ENCODE peak calls at places on chromosomes 7 and 10, in seven cellular contexts. V is neural crest cell, S is prostate gland, K is GM06990, B is fibroblast of villous mesenchyme, W is dorsolateral prefrontal cortex, X is endothelial cell. J is an unnamed sample.

GRCh38 chr10:11654659-11655058 is 43.2 kb upstream of the USP6NL start:
- DNase-seq in V (no peak), S (no peak), K (no peak), B (no peak), W (no peak), X (no peak), J (no peak)

GRCh38 chr10:69635428-69636272 is 5.6 kb downstream of the FAM241B start:
- DNase-seq in V (no peak), S (no peak), K (no peak), B (no peak), W (no peak), X (no peak), J (no peak)

GRCh38 chr7:114413741-114414140 is 874 bp upstream of the FOXP2 start:
- DNase-seq in V (no peak), S (peak; percentile 8), K (no peak), B (peak; percentile 7), W (no peak), X (no peak), J (no peak)

GRCh38 chr10:32957341-32958084 is 517 bp downstream of the ITGB1 start:
- DNase-seq in V (peak; percentile 41), S (peak; percentile 47), K (peak; percentile 57), B (no peak), W (peak; percentile 32), X (peak; percentile 55), J (peak; percentile 52)

GRCh38 chr10:73759512-73760115 is 15.4 kb downstream of the SEC24C start:
- DNase-seq in V (no peak), S (no peak), K (no peak), B (no peak), W (no peak), X (no peak), J (no peak)

GRCh38 chr10:5814110-5815107 is 1.2 kb upstream of the GDI2 start:
- DNase-seq in V (no peak), S (no peak), K (no peak), B (no peak), W (no peak), X (no peak), J (no peak)

GRCh38 chr7:133633055-133633454 is 380.2 kb downstream of the EXOC4 start:
- DNase-seq in V (no peak), S (no peak), K (no peak), B (peak; percentile 62), W (no peak), X (no peak), J (no peak)

GRCh38 chr10:48612241-48612943 is 7.5 kb upstream of the ARHGAP22 start:
- DNase-seq in V (no peak), S (no peak), K (no peak), B (no peak), W (no peak), X (no peak), J (no peak)

GRCh38 chr10:71963351-71963755 is 842 bp upstream of the CHST3 start:
- DNase-seq in V (no peak), S (no peak), K (no peak), B (peak; percentile 45), W (no peak), X (no peak), J (no peak)

GRCh38 chr7:100893910-100894763 is 1.6 kb downstream of the ACHE start:
- DNase-seq in V (no peak), S (no peak), K (no peak), B (no peak), W (no peak), X (no peak), J (no peak)

GRCh38 chr7:2929321-2930201 is 85.5 kb upstream of the GNA12 start:
- DNase-seq in V (no peak), S (no peak), K (no peak), B (no peak), W (peak; percentile 26), X (no peak), J (no peak)

GRCh38 chr10:74328388-74328787 is 177.4 kb downstream of the ADK start:
- DNase-seq in V (no peak), S (no peak), K (no peak), B (no peak), W (no peak), X (no peak), J (no peak)

GRCh38 chr10:110446954-110447608 is 50.6 kb upstream of the DUSP5 start:
- DNase-seq in V (no peak), S (no peak), K (no peak), B (peak; percentile 85), W (no peak), X (no peak), J (no peak)

GRCh38 chr10:112231602-112232001 is 48.0 kb upstream of the GPAM start:
- DNase-seq in V (no peak), S (no peak), K (no peak), B (no peak), W (no peak), X (no peak), J (no peak)

GRCh38 chr10:114624941-114625780 is 32.9 kb downstream of the ABLIM1 start:
- DNase-seq in V (no peak), S (no peak), K (no peak), B (no peak), W (no peak), X (no peak), J (no peak)

DNA sequence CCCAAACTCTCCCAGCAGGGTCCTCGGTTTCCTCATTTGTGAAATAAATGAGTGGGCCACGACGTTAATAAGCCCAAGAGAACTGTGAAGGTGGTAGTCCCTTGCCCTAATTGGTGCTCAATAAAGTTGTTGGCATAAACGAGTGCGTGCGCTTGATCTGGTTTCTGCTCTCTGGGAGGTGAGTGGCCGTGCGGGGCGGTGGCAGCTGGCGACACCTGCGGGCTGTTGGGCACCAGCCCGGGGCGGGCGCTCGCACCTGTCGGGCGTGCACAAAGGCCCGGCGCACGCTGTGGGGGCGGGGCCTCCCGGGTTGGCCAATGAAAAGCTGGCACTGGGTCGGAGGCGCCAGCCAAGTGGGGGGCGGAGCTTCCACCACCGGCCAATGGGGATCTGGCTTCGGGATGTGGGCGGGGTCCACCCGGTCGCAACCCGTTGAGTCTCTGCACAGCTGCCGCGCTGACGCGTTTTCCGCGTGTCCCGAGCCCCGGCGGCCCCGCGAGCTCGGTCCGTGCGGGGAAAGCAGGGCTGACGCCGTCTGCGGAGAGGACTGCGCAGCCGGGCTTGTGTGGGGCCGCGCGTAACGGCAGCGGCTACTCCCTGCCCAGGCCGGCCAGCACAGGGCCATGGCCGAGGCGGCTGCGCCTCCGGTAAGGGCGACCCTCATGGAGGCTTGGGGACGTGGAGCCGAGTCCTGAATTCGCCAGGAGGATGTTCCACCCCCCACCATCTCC is 23.0 kb downstream of the ZNF783 start:
- DNase-seq in V (peak; percentile 93), S (peak; percentile 95), K (peak; percentile 95), B (peak; percentile 86), W (peak; percentile 96), X (peak; percentile 92), J (peak; percentile 95)
- TF ChIP-seq CTCF in V (no peak), S (no peak), K (peak; percentile 26), B (no peak), W (no peak), X (no peak), J (no peak)

DNA sequence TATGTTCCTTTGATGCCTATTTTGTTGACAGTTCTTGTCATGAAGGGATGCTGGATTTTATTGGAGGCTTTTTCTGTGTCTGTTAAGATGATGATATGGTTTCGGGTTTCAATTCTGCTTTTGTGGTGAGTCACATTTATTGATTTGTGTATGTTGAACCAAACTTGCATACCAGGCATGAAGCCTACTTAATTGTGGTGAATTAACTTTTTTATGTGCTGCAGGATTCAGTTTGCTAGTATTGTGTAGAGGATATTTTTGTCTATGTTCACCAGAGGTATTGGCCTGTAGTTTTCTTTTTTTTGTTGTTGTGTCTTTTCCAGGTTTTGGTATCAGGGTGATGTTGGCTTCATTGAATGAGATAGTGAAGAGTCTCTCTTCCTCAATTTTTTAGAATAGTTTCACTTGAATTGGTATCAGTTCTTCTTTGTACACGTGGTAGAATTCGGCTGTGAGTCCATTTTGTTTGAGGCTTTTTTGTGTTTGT is 345.9 kb downstream of the KIF20B start:
- DNase-seq in V (no peak), S (no peak), K (peak; percentile 73), B (no peak), W (no peak), X (no peak), J (no peak)
- TF ChIP-seq CTCF in V (no peak), S (no peak), K (no peak), B (no peak), W (no peak), X (no peak), J (no peak)

DNA sequence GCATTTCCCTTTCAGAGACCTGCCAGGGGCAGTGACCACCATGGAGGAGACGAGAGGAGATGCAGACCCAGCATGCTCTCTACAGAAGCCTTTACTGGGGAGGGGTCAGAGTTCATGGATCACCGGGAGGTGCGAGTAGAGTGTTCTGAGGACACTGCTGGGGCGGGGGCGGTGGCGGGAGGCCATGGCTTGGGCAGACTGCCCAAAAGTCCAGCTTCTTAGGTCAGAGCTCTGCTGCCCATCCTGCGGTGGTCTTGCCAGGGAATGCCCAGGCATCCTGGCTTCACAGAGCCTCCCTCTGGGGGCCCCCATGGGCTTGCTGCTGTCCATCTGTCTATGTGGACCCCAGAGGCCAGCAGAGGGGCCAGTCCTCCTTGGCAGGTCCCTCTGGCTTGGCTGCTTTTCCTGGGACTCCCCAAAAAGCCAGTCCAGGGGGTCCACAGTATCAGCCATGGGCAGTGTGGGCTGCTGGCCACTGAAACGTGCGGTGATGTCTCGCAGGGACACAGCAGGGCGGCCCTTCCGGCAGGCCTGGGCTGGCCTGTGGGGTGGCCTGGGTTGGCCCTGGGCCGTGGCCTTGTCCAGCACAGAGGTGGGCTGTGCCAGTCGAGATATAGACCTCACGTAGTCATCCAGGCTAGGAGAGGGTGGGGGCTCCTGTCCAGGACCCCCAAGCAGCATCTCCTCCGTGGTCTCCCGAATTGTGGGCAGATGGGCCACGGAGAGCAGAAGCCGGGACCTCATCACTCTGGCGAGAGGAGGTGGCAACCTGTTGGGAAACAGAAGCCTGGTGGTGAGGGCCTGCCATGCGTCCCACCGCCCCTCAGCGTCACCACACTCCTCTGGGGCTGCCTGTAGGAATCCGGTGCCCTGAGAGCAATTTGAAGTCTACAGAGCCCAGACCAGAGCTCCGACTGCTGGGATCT is 1.1 kb downstream of the DEPP1 start:
- DNase-seq in V (no peak), S (no peak), K (no peak), B (no peak), W (no peak), X (no peak), J (no peak)
- TF ChIP-seq CTCF in V (peak; percentile 9), S (no peak), K (no peak), B (no peak), W (no peak), X (no peak), J (no peak)

GRCh38 chr10:78627254-78627795 is 441.4 kb upstream of the ZMIZ1 start:
- DNase-seq in V (no peak), S (no peak), K (no peak), B (no peak), W (no peak), X (no peak), J (no peak)
- TF ChIP-seq CTCF in V (no peak), S (no peak), K (no peak), B (no peak), W (no peak), X (no peak), J (no peak)

J was measured in activated B cell treated with CpG ODN at 0.5 μM for 24 hours.